ENCODE peak calls at places on chromosome 1, in ten cellular contexts. H, F, P, U, I, M, R, L, E and S are unnamed samples.

GRCh38 chr1:164579346-164579745 is 20.4 kb downstream of the PBX1 start:
- DNase-seq in H (no peak), F (no peak), P (no peak), U (no peak), I (no peak), M (no peak), R (no peak), L (no peak), E (no peak), S (no peak)

GRCh38 chr1:209457618-209458017 is 125.9 kb upstream of the CAMK1G start:
- DNase-seq in H (no peak), F (no peak), P (no peak), U (no peak), I (no peak), M (no peak), R (no peak), L (no peak), E (no peak), S (no peak)

GRCh38 chr1:175820456-175820855 is 77.1 kb upstream of the TNR start:
- DNase-seq in H (no peak), F (no peak), P (no peak), U (no peak), I (no peak), M (no peak), R (no peak), L (no peak), E (no peak), S (no peak)

GRCh38 chr1:45093334-45093733 is 81.3 kb downstream of the UROD start:
- DNase-seq in H (no peak), F (no peak), P (no peak), U (no peak), I (no peak), M (no peak), R (no peak), L (no peak), E (no peak), S (no peak)

GRCh38 chr1:31154632-31155215 is 85.0 kb downstream of the NKAIN1 start:
- DNase-seq in H (peak), F (peak), P (peak), U (peak), I (peak), M (peak), R (peak), L (peak), E (peak), S (peak)

GRCh38 chr1:107972781-107973180 is 7.8 kb upstream of the VAV3 start:
- DNase-seq in H (no peak), F (no peak), P (no peak), U (no peak), I (no peak), M (no peak), R (no peak), L (no peak), E (no peak), S (no peak)

GRCh38 chr1:42978317-42979036 is 19.8 kb upstream of the SLC2A1 start:
- DNase-seq in H (no peak), F (no peak), P (no peak), U (no peak), I (no peak), M (no peak), R (peak), L (no peak), E (no peak), S (no peak)

GRCh38 chr1:95370671-95370992 is 136.6 kb downstream of the RWDD3 start:
- DNase-seq in H (no peak), F (no peak), P (no peak), U (no peak), I (no peak), M (no peak), R (no peak), L (no peak), E (no peak), S (no peak)

GRCh38 chr1:43711524-43712386 is 4.4 kb downstream of the ST3GAL3 start:
- DNase-seq in H (peak), F (peak), P (no peak), U (no peak), I (no peak), M (no peak), R (no peak), L (no peak), E (no peak), S (no peak)

GRCh38 chr1:156316909-156317308 is 17.8 kb upstream of the VHLL start:
- DNase-seq in H (no peak), F (no peak), P (no peak), U (no peak), I (no peak), M (no peak), R (no peak), L (no peak), E (no peak), S (no peak)

GRCh38 chr1:31689821-31690220 is 14.0 kb downstream of the COL16A1 start:
- DNase-seq in H (peak), F (peak), P (no peak), U (no peak), I (no peak), M (no peak), R (no peak), L (no peak), E (no peak), S (no peak)

GRCh38 chr1:41678141-41678878 is 193.8 kb upstream of the EDN2 start:
- DNase-seq in H (peak), F (peak), P (no peak), U (no peak), I (no peak), M (peak), R (no peak), L (no peak), E (peak), S (no peak)

GRCh38 chr1:145884675-145885074 is 991 bp downstream of the ANKRD35 start:
- DNase-seq in H (peak), F (peak), P (no peak), U (no peak), I (no peak), M (no peak), R (no peak), L (no peak), E (no peak), S (no peak)

GRCh38 chr1:89198500-89199072 is at the start of gene GBP4:
- DNase-seq in H (peak), F (peak), P (no peak), U (peak), I (no peak), M (peak), R (peak), L (peak), E (peak), S (peak)

GRCh38 chr1:66426231-66426853 is 107.6 kb upstream of the SGIP1 start:
- DNase-seq in H (no peak), F (no peak), P (no peak), U (no peak), I (no peak), M (no peak), R (no peak), L (no peak), E (no peak), S (no peak)

GRCh38 chr1:8880068-8880676 is 1.7 kb upstream of the ENO1 start:
- DNase-seq in H (peak), F (peak), P (no peak), U (no peak), I (no peak), M (peak), R (no peak), L (peak), E (no peak), S (no peak)

GRCh38 chr1:217029311-217030157 is 306.3 kb upstream of the ESRRG start:
- DNase-seq in H (peak), F (peak), P (peak), U (no peak), I (no peak), M (no peak), R (no peak), L (no peak), E (no peak), S (no peak)

GRCh38 chr1:193322218-193322617 is 135.8 kb upstream of the B3GALT2 start:
- DNase-seq in H (peak), F (peak), P (no peak), U (no peak), I (no peak), M (no peak), R (no peak), L (no peak), E (no peak), S (no peak)

GRCh38 chr1:7013833-7014639 is 228.8 kb downstream of the CAMTA1 start:
- DNase-seq in H (no peak), F (no peak), P (no peak), U (no peak), I (no peak), M (no peak), R (no peak), L (no peak), E (no peak), S (no peak)

GRCh38 chr1:66386712-66387111 is 147.2 kb upstream of the SGIP1 start:
- DNase-seq in H (no peak), F (no peak), P (no peak), U (no peak), I (no peak), M (no peak), R (no peak), L (no peak), E (no peak), S (no peak)

GRCh38 chr1:116987256-116987555 is 14.4 kb upstream of the CD101 start:
- DNase-seq in H (no peak), F (no peak), P (peak), U (no peak), I (no peak), M (no peak), R (no peak), L (no peak), E (no peak), S (peak)

GRCh38 chr1:192488058-192488457 is 87.5 kb upstream of the RGS1 start:
- DNase-seq in H (no peak), F (no peak), P (no peak), U (no peak), I (no peak), M (no peak), R (no peak), L (no peak), E (no peak), S (no peak)

GRCh38 chr1:20507564-20508410 is at the start of gene MUL1:
- DNase-seq in H (peak), F (peak), P (peak), U (peak), I (peak), M (peak), R (peak), L (peak), E (peak), S (peak)

GRCh38 chr1:8222789-8223188 is 95.1 kb upstream of the SLC45A1 start:
- DNase-seq in H (no peak), F (no peak), P (no peak), U (no peak), I (no peak), M (no peak), R (no peak), L (no peak), E (no peak), S (no peak)

GRCh38 chr1:175162955-175163354 is 29.6 kb downstream of the KIAA0040 start:
- DNase-seq in H (peak), F (no peak), P (no peak), U (no peak), I (no peak), M (no peak), R (no peak), L (no peak), E (no peak), S (no peak)

GRCh38 chr1:57483954-57484353 is 60.1 kb upstream of the DAB1 start:
- DNase-seq in H (peak), F (no peak), P (no peak), U (no peak), I (no peak), M (no peak), R (no peak), L (no peak), E (no peak), S (no peak)

GRCh38 chr1:36711480-36711879 is 228.8 kb upstream of the CSF3R start:
- DNase-seq in H (no peak), F (no peak), P (no peak), U (no peak), I (no peak), M (no peak), R (no peak), L (no peak), E (no peak), S (no peak)

GRCh38 chr1:174408142-174408541 is 39.6 kb upstream of the GPR52 start:
- DNase-seq in H (peak), F (peak), P (no peak), U (no peak), I (no peak), M (no peak), R (no peak), L (no peak), E (no peak), S (no peak)

GRCh38 chr1:7097938-7098592 is 312.8 kb downstream of the CAMTA1 start:
- DNase-seq in H (no peak), F (no peak), P (peak), U (no peak), I (no peak), M (no peak), R (no peak), L (no peak), E (no peak), S (no peak)

DNA sequence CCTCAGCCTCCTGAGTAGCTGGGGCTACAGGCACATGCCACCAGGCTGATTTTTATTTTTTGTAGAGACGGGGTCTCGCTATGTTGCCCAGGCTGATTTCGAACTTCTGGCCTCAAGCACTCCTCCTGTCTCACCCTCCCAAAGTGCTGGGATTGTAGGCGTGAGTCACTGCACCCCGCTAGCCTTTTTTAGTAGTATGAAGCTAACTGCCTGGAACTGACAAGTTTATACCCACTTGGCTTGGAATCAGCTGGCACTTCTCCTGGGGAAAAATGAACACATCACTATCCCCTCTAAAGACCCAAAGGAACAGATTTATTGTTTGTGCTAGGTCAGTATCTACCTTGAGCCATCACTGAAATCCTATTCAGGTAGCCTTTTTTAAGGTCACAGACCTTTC is 19.0 kb downstream of the TMEM63A start:
- DNase-seq in H (peak), F (no peak), P (no peak), U (no peak), I (no peak), M (no peak), R (no peak), L (peak), E (no peak), S (no peak)
- TF ChIP-seq CTCF in H (no peak), F (no peak), P (no peak), U (no peak), I (no peak), M (no peak), R (no peak), L (no peak), E (no peak), S (no peak)

DNA sequence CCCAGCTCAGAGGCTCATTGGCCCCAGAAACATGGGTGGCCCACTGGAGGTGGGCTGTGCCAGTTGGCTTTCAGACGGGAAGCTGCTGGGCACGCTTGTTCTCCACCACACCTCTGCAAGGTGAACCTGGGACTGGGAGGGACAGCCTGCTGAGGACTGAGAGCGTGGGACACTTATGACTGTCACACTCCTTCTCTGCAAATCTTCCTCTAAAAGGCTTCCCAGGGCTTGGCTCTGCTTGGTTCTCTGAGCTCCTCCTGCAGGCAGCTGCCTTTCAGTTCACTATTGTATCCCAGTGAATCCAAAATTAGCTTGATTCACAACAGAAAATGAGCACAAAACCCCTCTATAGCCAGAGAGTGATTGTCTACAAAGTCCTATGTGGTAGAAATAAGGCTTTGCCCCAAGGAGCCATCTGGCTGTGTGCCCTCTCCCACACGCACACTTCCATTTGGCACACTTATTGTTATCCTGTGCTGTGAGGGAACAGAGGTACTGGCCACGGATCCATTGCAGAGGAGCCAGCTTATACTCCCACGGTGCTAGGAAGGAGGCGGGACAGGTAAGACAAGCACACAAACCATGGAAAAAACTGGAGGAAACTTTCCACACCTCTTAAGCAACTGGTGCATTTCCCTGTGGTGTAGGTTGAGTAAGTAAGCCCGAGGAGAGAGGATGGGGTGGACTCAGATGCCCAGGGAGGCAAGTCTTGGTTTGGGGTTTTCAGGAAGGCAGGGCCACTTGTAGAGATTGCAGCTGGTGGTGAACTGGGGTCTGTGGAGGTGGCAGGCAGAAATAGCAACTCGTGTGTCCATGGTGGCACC is 18.9 kb upstream of the BTG2 start:
- DNase-seq in H (no peak), F (no peak), P (peak), U (peak), I (no peak), M (no peak), R (no peak), L (peak), E (no peak), S (no peak)
- TF ChIP-seq CTCF in H (no peak), F (no peak), P (no peak), U (no peak), I (no peak), M (no peak), R (no peak), L (no peak), E (no peak), S (no peak)

GRCh38 chr1:150567717-150568561 is 11.5 kb downstream of the MCL1 start:
- DNase-seq in H (peak), F (peak), P (peak), U (no peak), I (peak), M (peak), R (peak), L (peak), E (peak), S (no peak)
- TF ChIP-seq CTCF in H (no peak), F (no peak), P (no peak), U (no peak), I (no peak), M (no peak), R (no peak), L (no peak), E (no peak), S (no peak)

GRCh38 chr1:231417503-231417902 is 4.6 kb downstream of the EGLN1 start:
- DNase-seq in H (no peak), F (no peak), P (no peak), U (no peak), I (no peak), M (no peak), R (no peak), L (no peak), E (no peak), S (no peak)

GRCh38 chr1:231415018-231415583 is 7.0 kb downstream of the EGLN1 start:
- DNase-seq in H (no peak), F (no peak), P (no peak), U (no peak), I (no peak), M (no peak), R (no peak), L (no peak), E (no peak), S (no peak)

GRCh38 chr1:231418101-231418740 is 3.9 kb downstream of the EGLN1 start:
- DNase-seq in H (no peak), F (no peak), P (no peak), U (no peak), I (no peak), M (no peak), R (no peak), L (no peak), E (no peak), S (no peak)

GRCh38 chr1:231418741-231419107 is 3.4 kb downstream of the EGLN1 start:
- DNase-seq in H (no peak), F (no peak), P (no peak), U (no peak), I (no peak), M (no peak), R (no peak), L (no peak), E (no peak), S (no peak)

GRCh38 chr1:231416896-231417295 is 5.2 kb downstream of the EGLN1 start:
- DNase-seq in H (no peak), F (no peak), P (no peak), U (no peak), I (no peak), M (no peak), R (no peak), L (no peak), E (no peak), S (no peak)
- TF ChIP-seq CTCF in H (no peak), F (no peak), P (no peak), U (no peak), I (no peak), M (no peak), R (no peak), L (no peak), E (no peak), S (no peak)

GRCh38 chr1:54795100-54795665 is 5.9 kb downstream of the TTC22 start:
- DNase-seq in H (no peak), F (no peak), P (no peak), U (no peak), I (no peak), M (no peak), R (no peak), L (no peak), E (no peak), S (no peak)

GRCh38 chr1:54794401-54795099 is 6.6 kb downstream of the TTC22 start:
- DNase-seq in H (peak), F (no peak), P (no peak), U (no peak), I (no peak), M (no peak), R (no peak), L (no peak), E (no peak), S (no peak)

GRCh38 chr1:54788462-54788861 is 12.7 kb downstream of the TTC22 start:
- DNase-seq in H (no peak), F (no peak), P (no peak), U (no peak), I (no peak), M (no peak), R (no peak), L (no peak), E (no peak), S (no peak)

GRCh38 chr1:54792686-54793282 is 8.3 kb downstream of the TTC22 start:
- DNase-seq in H (no peak), F (no peak), P (no peak), U (no peak), I (peak), M (no peak), R (no peak), L (peak), E (no peak), S (no peak)

DNA sequence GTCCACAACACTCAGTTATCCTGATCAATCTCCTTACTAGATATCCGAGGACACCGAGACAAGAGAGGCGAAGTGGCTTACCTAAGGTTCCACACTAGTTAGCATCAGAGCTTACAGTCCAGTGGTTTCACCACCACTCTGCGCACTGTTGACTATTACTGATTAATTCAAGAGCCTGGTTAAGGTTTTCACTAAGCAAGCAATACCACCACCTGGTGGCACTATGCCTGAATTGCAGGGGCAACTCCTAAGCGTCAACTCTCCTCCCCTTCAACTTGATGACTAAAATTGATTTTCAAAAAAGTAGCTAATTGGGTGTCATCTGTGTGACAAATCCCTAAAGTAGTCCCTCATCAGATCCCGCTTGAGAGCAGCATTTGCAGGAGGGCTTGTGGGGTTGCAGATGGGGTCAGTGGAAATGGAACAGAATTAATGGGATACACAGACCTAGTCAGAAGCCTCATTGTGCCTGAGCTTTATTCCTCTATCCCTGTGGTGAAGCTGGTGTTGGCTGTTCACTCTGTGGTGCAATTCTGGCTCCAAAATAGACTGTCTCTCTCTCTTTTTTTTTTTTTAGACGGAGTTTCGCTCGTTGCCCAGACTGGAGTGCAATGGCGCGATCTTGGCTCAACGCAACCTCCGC is 9.1 kb downstream of the TTC22 start:
- DNase-seq in H (peak), F (no peak), P (no peak), U (no peak), I (no peak), M (no peak), R (peak), L (no peak), E (no peak), S (no peak)
- TF ChIP-seq CTCF in H (peak), F (peak), P (peak), U (no peak), I (peak), M (peak), R (peak), L (no peak), E (peak), S (peak)

DNA sequence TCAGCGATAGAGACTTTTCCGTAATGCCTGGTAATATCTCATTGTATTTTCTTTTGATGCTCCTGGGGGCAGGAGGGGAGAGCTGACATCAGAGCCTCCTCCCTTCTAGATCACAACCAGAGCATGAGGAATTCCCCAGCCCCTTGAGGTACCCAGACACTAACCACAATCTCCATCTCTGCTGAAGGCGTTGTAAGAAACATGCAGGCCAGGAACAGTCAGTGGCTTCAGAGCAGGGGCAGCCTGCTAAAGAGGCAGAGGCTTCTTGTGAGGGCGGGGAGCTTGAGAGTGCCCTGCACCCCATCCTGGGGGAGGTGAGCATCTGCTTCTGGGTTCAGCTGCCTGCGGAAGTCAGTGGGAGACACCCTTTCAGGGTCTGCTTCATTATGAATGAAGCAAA is 18.9 kb downstream of the MAPKAPK2 start:
- DNase-seq in H (peak), F (no peak), P (no peak), U (peak), I (no peak), M (no peak), R (no peak), L (no peak), E (no peak), S (peak)
- TF ChIP-seq CTCF in H (no peak), F (no peak), P (no peak), U (no peak), I (no peak), M (no peak), R (no peak), L (no peak), E (no peak), S (no peak)